ENCODE peak calls at places on chromosomes 5 and 9, in six cellular contexts. B, H, I, W, O and R are unnamed samples.

GRCh38 chr5:115262405-115263247 is at the start of gene PGGT1B:
- DNase-seq in B (peak; percentile 79), H (peak; percentile 86), I (peak; percentile 85), W (peak; percentile 74), O (peak; percentile 19), R (peak; percentile 95)

GRCh38 chr9:87883990-87884389 is 1.3 kb downstream of the SPATA31E1 start:
- DNase-seq in B (no peak), H (no peak), I (no peak), W (no peak), O (no peak), R (no peak)

GRCh38 chr9:35001803-35002502 is 12.4 kb downstream of the DNAJB5 start:
- DNase-seq in B (no peak), H (no peak), I (no peak), W (no peak), O (no peak), R (no peak)

GRCh38 chr9:125991886-125992529 is 244.8 kb downstream of the PBX3 start:
- DNase-seq in B (no peak), H (no peak), I (peak; percentile 30), W (no peak), O (no peak), R (no peak)

GRCh38 chr9:72858089-72858912 is 94.6 kb downstream of the ALDH1A1 start:
- DNase-seq in B (peak; percentile 65), H (peak; percentile 48), I (no peak), W (no peak), O (no peak), R (no peak)

GRCh38 chr5:98510601-98511000 is 262.9 kb upstream of the RGMB start:
- DNase-seq in B (no peak), H (no peak), I (no peak), W (no peak), O (no peak), R (no peak)

GRCh38 chr9:36485647-36486453 is 85.8 kb upstream of the RNF38 start:
- DNase-seq in B (no peak), H (no peak), I (peak; percentile 70), W (peak; percentile 17), O (no peak), R (no peak)

GRCh38 chr5:138699482-138699881 is 53.7 kb upstream of the CTNNA1 start:
- DNase-seq in B (no peak), H (no peak), I (no peak), W (no peak), O (no peak), R (no peak)

GRCh38 chr5:161420526-161420925 is 126.0 kb downstream of the GABRB2 start:
- DNase-seq in B (no peak), H (no peak), I (no peak), W (no peak), O (no peak), R (no peak)

GRCh38 chr5:115306011-115306530 is 9.6 kb upstream of the CCDC112 start:
- DNase-seq in B (no peak), H (no peak), I (no peak), W (no peak), O (no peak), R (no peak)

GRCh38 chr5:35780236-35780635 is 76.5 kb upstream of the IL7R start:
- DNase-seq in B (no peak), H (no peak), I (no peak), W (no peak), O (no peak), R (no peak)

GRCh38 chr5:114390431-114390830 is 28.6 kb downstream of the KCNN2 start:
- DNase-seq in B (no peak), H (no peak), I (no peak), W (no peak), O (no peak), R (no peak)

GRCh38 chr9:137308102-137308619 is 6.1 kb upstream of the NRARP start:
- DNase-seq in B (peak; percentile 26), H (peak; percentile 52), I (no peak), W (no peak), O (no peak), R (no peak)

GRCh38 chr5:169911448-169912212 is 68.7 kb downstream of the INSYN2B start:
- DNase-seq in B (no peak), H (no peak), I (no peak), W (no peak), O (no peak), R (no peak)

GRCh38 chr9:33498387-33498786 is 24.7 kb upstream of the NOL6 start:
- DNase-seq in B (no peak), H (no peak), I (no peak), W (no peak), O (no peak), R (no peak)

GRCh38 chr5:91639744-91640143 is 256.6 kb upstream of the ARRDC3 start:
- DNase-seq in B (no peak), H (no peak), I (no peak), W (no peak), O (no peak), R (no peak)

GRCh38 chr9:89984214-89984613 is 379.4 kb downstream of the GADD45G start:
- DNase-seq in B (no peak), H (no peak), I (no peak), W (no peak), O (no peak), R (no peak)

GRCh38 chr9:92293075-92293354 is 482 bp downstream of the IARS1 start:
- DNase-seq in B (no peak), H (no peak), I (no peak), W (no peak), O (no peak), R (no peak)
- H3K36me3 ChIP-seq in B (no peaks in the 10 kb centered on the region), H (no peaks in the 10 kb centered on the region), I (peaks cover 4% of the 10 kb centered on the region), W (peaks cover 34% of the 10 kb centered on the region), O (peaks cover 8% of the 10 kb centered on the region), R (peaks cover 4% of the 10 kb centered on the region)

DNA sequence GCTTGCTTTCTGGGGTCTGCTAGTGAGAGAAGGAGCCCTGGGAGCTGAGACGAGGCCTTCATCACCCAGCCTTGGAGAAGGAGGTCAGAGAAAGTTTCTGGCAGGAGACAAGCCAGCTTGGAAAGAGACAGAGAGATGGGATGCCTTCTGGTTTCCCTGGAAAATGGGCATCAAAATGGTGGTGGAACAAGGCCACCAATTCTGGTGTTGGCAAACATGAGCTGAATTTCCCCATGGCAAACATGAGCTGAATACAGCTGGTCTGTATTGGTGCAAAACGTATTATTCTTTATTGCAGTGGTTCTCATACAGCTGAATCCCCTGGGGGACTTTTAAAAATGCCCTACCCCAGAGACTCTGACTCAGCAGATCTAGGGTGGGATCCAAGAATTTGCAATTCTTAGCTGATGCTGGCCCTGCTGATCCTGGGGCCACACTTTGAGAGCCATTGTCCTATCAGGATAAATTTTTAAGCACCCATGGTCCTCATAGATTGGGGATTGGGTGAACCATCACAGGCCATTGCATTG is 39.1 kb upstream of the S1PR3 start:
- DNase-seq in B (no peak), H (no peak), I (no peak), W (no peak), O (no peak), R (no peak)
- H3K4me1 ChIP-seq in B (peaks cover 7% of the 10 kb centered on the region), H (peaks cover 2% of the 10 kb centered on the region), I (peaks cover 42% of the 10 kb centered on the region), W (peaks cover 52% of the 10 kb centered on the region), O (no peaks in the 10 kb centered on the region), R (peaks cover 19% of the 10 kb centered on the region)

GRCh38 chr9:129128689-129129088 is 17.5 kb downstream of the PTPA start:
- DNase-seq in B (no peak), H (no peak), I (no peak), W (no peak), O (no peak), R (no peak)

GRCh38 chr9:129124507-129125069 is 13.4 kb downstream of the PTPA start:
- DNase-seq in B (no peak), H (no peak), I (no peak), W (no peak), O (no peak), R (no peak)

GRCh38 chr9:129126789-129127618 is 15.8 kb downstream of the PTPA start:
- DNase-seq in B (no peak), H (no peak), I (no peak), W (no peak), O (no peak), R (no peak)

GRCh38 chr9:129122133-129122532 is 10.9 kb downstream of the PTPA start:
- DNase-seq in B (no peak), H (no peak), I (no peak), W (no peak), O (no peak), R (no peak)

GRCh38 chr9:129125478-129125877 is 14.3 kb downstream of the PTPA start:
- DNase-seq in B (no peak), H (no peak), I (no peak), W (no peak), O (no peak), R (no peak)
- H3K36me3 ChIP-seq in B (no peaks in the 10 kb centered on the region), H (no peaks in the 10 kb centered on the region), I (peaks cover 28% of the 10 kb centered on the region), W (peaks cover 92% of the 10 kb centered on the region), O (peaks cover 21% of the 10 kb centered on the region), R (peaks cover 100% of the 10 kb centered on the region)

GRCh38 chr5:136034492-136034891 is 5.7 kb downstream of the TGFBI start:
- DNase-seq in B (no peak), H (peak; percentile 12), I (peak; percentile 37), W (no peak), O (no peak), R (peak; percentile 27)

GRCh38 chr5:136034976-136035375 is 6.2 kb downstream of the TGFBI start:
- DNase-seq in B (no peak), H (peak; percentile 16), I (peak; percentile 27), W (peak; percentile 62), O (no peak), R (peak; percentile 28)

GRCh38 chr5:136036293-136036911 is 7.6 kb downstream of the TGFBI start:
- DNase-seq in B (no peak), H (peak; percentile 11), I (peak; percentile 35), W (no peak), O (no peak), R (peak; percentile 3)

GRCh38 chr5:136036991-136037705 is 8.4 kb downstream of the TGFBI start:
- DNase-seq in B (no peak), H (peak; percentile 70), I (peak; percentile 85), W (peak; percentile 65), O (peak; percentile 40), R (peak; percentile 45)

DNA sequence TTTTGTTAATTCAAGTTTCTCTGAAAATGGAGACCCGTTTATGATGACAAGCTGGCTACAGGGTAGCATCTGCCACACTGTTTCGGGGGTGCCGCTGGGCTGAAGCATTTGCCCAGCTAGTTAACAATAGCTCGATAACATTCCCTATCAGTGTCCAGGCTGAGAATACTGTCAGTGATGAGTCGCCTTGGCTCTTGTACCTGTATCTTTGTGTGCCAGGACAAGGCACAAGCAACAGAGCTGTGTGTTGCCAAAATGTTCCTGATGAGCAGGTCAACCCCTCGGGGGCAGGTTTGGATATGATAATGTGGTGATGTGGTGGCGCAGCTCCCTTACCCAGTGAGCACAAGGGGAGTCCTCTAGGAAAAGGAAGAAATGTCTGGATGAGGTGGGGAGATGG is 7.0 kb downstream of the TGFBI start:
- DNase-seq in B (no peak), H (peak; percentile 15), I (no peak), W (no peak), O (no peak), R (peak; percentile 30)
- H3K4me1 ChIP-seq in B (no peaks in the 10 kb centered on the region), H (no peaks in the 10 kb centered on the region), I (peaks cover 34% of the 10 kb centered on the region), W (peaks cover 76% of the 10 kb centered on the region), O (peaks cover 21% of the 10 kb centered on the region), R (peaks cover 49% of the 10 kb centered on the region)

GRCh38 chr5:454936-455335 is 12.0 kb downstream of the EXOC3 start:
- DNase-seq in B (no peak), H (peak; percentile 26), I (peak; percentile 40), W (no peak), O (no peak), R (peak; percentile 65)
- H3K36me3 ChIP-seq in B (no peaks in the 10 kb centered on the region), H (no peaks in the 10 kb centered on the region), I (peaks cover 31% of the 10 kb centered on the region), W (peaks cover 98% of the 10 kb centered on the region), O (peaks cover 34% of the 10 kb centered on the region), R (peaks cover 94% of the 10 kb centered on the region)